ENCODE peak calls at places on chromosomes 1 and 21, in nine cellular contexts. C is bronchial epithelial cell, X is K562, E is A673, K is mammary epithelial cell, I is IMR-90, Q is PC-3, V is body of pancreas, R is astrocyte. Z is an unnamed sample. For H3K36me3, the result is how much of the 10 kb centered on the place peaks cover.

GRCh38 chr1:84103197-84103992 is 40.7 kb upstream of the PRKACB start:
- DNase-seq in Q (peak), X (peak), K (peak), V (peak), R (peak), I (peak), E (peak), C (peak), Z (peak)

GRCh38 chr21:15272171-15272570 is 207.4 kb upstream of the NRIP1 start:
- DNase-seq in X (no peak), V (no peak), I (no peak), K (peak), E (no peak), Q (peak), C (peak), R (peak), Z (no peak)

GRCh38 chr1:46692806-46693770 is 21.4 kb downstream of the TEX38 start:
- DNase-seq in R (no peak), V (no peak), E (no peak), I (no peak), K (no peak), X (no peak), Q (no peak), C (no peak), Z (no peak)

GRCh38 chr1:164588388-164589341 is 29.7 kb downstream of the PBX1 start:
- DNase-seq in Q (no peak), I (peak), R (peak), X (no peak), C (no peak), V (peak), E (peak), K (no peak), Z (no peak)

GRCh38 chr1:51768971-51769601 is 109.4 kb downstream of the NRDC start:
- DNase-seq in C (peak), V (peak), I (peak), R (peak), E (peak), Q (peak), K (peak), X (peak), Z (no peak)

GRCh38 chr1:25246600-25247023 is 642 bp downstream of the RSRP1 start:
- DNase-seq in I (no peak), E (peak), V (peak), K (no peak), Q (no peak), C (no peak), X (peak), R (no peak), Z (no peak)

GRCh38 chr1:158998781-158999161 is 10.9 kb upstream of the IFI16 start:
- DNase-seq in K (peak), V (peak), E (peak), R (peak), I (peak), X (peak), C (peak), Q (peak), Z (peak)

GRCh38 chr1:35044406-35044805 is 12.7 kb upstream of the ZMYM6 start:
- DNase-seq in E (no peak), Q (no peak), R (no peak), I (no peak), V (no peak), X (no peak), C (no peak), K (no peak), Z (no peak)

GRCh38 chr1:177077734-177078489 is 86.6 kb downstream of the ASTN1 start:
- DNase-seq in K (no peak), Q (peak), I (no peak), V (no peak), R (peak), C (no peak), X (no peak), E (no peak), Z (peak)

GRCh38 chr1:30188999-30189398 is 534.4 kb downstream of the MATN1 start:
- DNase-seq in V (no peak), K (no peak), R (no peak), X (no peak), C (no peak), E (no peak), Q (no peak), I (no peak), Z (no peak)

GRCh38 chr1:28889357-28889756 is 25.0 kb upstream of the EPB41 start:
- DNase-seq in C (no peak), X (no peak), Q (no peak), E (no peak), R (no peak), I (no peak), V (no peak), K (no peak), Z (no peak)

GRCh38 chr1:210366767-210367166 is 38.1 kb downstream of the HHAT start:
- DNase-seq in V (no peak), C (no peak), I (no peak), R (no peak), X (no peak), Q (peak), E (no peak), K (peak), Z (no peak)

GRCh38 chr1:53656062-53656915 is 82.7 kb downstream of the GLIS1 start:
- DNase-seq in Q (no peak), E (peak), X (no peak), I (peak), C (no peak), V (no peak), K (peak), R (peak), Z (peak)

DNA sequence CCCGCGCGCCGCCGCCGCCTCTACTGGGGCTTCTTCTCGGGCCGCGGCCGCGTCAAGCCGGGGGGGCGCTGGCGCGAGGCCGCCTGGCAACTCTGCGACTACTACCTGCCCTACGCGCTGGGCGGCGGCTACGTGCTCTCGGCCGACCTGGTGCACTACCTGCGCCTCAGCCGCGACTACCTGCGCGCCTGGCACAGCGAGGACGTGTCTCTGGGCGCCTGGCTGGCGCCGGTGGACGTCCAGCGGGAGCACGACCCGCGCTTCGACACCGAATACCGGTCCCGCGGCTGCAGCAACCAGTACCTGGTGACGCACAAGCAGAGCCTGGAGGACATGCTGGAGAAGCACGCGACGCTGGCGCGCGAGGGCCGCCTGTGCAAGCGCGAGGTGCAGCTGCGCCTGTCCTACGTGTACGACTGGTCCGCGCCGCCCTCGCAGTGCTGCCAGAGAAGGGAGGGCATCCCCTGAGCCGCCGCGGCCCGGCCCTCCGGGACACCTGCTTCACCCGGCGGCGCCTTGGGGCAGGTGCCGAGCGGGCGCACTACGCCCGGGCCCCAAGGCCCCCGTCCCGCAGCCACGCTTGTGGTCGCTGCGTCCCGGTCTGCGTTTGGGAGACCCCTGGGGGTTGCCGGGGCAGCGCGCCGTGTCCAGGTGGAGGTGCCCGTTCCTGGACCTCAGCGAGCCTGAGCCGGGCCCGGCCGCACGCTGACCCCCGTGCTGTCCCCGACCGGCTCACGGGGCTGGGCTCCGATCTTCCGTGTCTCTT is 947 bp downstream of the B3GALT6 start:
- DNase-seq in K (no peak), V (no peak), I (no peak), R (no peak), X (no peak), Q (peak), E (no peak), C (no peak), Z (no peak)
- H3K4me3 ChIP-seq in K (peak), V (no peak), I (peak), R (peak), X (no peak), Q (peak), E (peak), C (no peak), Z (no peak)

DNA sequence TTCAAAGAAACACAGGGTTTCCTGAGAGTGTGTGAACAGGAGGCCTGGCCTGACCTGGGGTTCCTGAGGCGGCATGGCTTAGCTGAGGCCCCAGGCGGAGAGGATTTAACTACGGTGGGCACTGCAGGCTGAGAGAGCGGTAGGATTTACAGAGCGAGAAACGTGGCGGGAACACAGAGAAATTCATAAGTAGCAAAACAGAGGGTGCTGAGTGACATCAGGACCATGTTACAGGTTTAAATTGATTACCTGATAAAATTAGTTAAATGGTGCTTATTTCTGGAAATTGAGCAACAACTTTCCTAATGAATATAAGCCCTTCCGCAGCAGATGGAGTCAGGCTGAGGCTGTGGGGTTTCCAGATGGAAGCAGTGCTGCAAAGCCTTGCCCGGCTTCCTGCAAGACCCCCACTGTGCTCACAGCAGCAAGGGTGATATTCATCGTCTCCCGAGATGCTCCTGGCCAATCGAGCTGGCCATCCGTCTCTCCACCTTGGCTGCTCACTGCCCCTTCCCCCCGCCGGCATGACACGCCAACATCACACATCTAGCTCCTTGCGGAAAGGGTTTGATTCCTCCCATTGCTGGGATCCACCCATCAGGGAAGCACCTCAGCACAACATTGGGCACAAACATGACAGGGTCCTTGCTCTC is 69.4 kb upstream of the MORC3 start:
- DNase-seq in R (no peak), E (no peak), K (no peak), V (no peak), I (no peak), X (no peak), C (no peak), Q (no peak), Z (no peak)
- H3K36me3 ChIP-seq in R (under half), E (under half), K (under half), V (under half), I (under half), X (under half), C (under half), Q (under half), Z (under half)

GRCh38 chr1:143735764-143736461 is 235.9 kb downstream of the FAM72C start:
- DNase-seq in R (no peak), X (no peak), I (no peak), K (peak), V (no peak), C (peak), E (peak), Q (no peak), Z (no peak)

GRCh38 chr1:143736562-143736961 is 235.2 kb downstream of the FAM72C start:
- DNase-seq in V (no peak), R (no peak), I (no peak), X (no peak), C (no peak), K (no peak), Q (no peak), E (no peak), Z (no peak)
- H3K4me3 ChIP-seq in V (no peak), R (no peak), I (no peak), X (no peak), C (no peak), K (peak), Q (no peak), E (peak), Z (no peak)

GRCh38 chr1:185312361-185312760 is 4.7 kb downstream of the IVNS1ABP start:
- DNase-seq in R (no peak), C (no peak), I (no peak), V (no peak), E (no peak), Q (no peak), X (no peak), K (no peak), Z (no peak)

GRCh38 chr1:185308126-185308525 is 8.9 kb downstream of the IVNS1ABP start:
- DNase-seq in C (no peak), V (no peak), X (no peak), I (no peak), E (no peak), R (no peak), Q (no peak), K (no peak), Z (no peak)

GRCh38 chr1:185311589-185312225 is 5.3 kb downstream of the IVNS1ABP start:
- DNase-seq in X (no peak), I (peak), K (no peak), E (no peak), V (no peak), R (no peak), C (no peak), Q (no peak), Z (no peak)

GRCh38 chr1:185305419-185305818 is 11.6 kb downstream of the IVNS1ABP start:
- DNase-seq in E (no peak), R (no peak), X (no peak), K (no peak), Q (no peak), C (no peak), I (no peak), V (no peak), Z (no peak)

GRCh38 chr1:185309566-185309965 is 7.5 kb downstream of the IVNS1ABP start:
- DNase-seq in V (peak), I (no peak), R (no peak), K (no peak), C (no peak), Q (no peak), X (no peak), E (peak), Z (no peak)
- H3K36me3 ChIP-seq in V (under half), I (under half), R (half or more), K (half or more), C (under half), Q (under half), X (half or more), E (half or more), Z (under half)

DNA sequence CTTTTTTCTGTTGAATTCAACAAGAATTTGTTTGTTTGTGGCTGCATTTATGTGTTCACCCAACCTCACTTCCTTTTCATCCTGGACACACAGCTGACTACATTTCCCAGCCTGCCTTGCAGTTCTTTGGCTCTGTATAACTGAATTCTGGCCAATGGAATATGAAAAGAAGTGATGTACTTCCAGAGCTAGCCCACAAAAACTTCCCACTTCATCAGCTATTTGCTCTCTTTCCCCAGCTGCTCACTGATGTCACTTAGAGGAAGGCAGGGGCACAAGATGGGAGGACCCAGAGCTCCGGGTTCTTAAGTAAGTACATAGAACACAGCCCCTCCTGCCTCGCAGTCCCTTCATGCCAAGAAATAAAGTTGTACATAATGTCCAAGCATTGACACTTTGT is 235.0 kb upstream of the FGGY start:
- DNase-seq in R (peak), E (peak), C (peak), V (peak), X (peak), I (peak), K (no peak), Q (peak), Z (peak)
- H3K4me3 ChIP-seq in R (peak), E (no peak), C (peak), V (no peak), X (no peak), I (peak), K (no peak), Q (no peak), Z (peak)

GRCh38 chr1:98104285-98104684 is 183.5 kb upstream of the DPYD start:
- DNase-seq in X (no peak), E (peak), Q (peak), V (no peak), K (no peak), C (peak), R (peak), I (peak), Z (peak)
- H3K36me3 ChIP-seq in X (under half), E (under half), Q (under half), V (under half), K (under half), C (under half), R (under half), I (under half), Z (under half)

GRCh38 chr1:65792671-65793358 is at the start of gene PDE4B:
- DNase-seq in I (peak), X (no peak), Q (no peak), C (no peak), K (no peak), V (no peak), E (peak), R (peak), Z (no peak)
- H3K4me3 ChIP-seq in I (peak), X (no peak), Q (no peak), C (no peak), K (no peak), V (no peak), E (peak), R (peak), Z (peak)

GRCh38 chr1:39034114-39034654 is 8.0 kb downstream of the NDUFS5 start:
- DNase-seq in X (no peak), V (no peak), Q (no peak), E (no peak), C (no peak), K (no peak), R (no peak), I (no peak), Z (no peak)
- H3K36me3 ChIP-seq in X (half or more), V (under half), Q (under half), E (half or more), C (under half), K (under half), R (under half), I (under half), Z (under half)

Z was measured in BJ.